ENCODE peak calls at places on chromosomes 16 and 17, in six cellular contexts. A is NB4, D is A549, M is HCT116, I is endothelial cell of umbilical vein, B is WTC11. E is an unnamed sample.

GRCh38 chr17:81608082-81608481 is 28.8 kb downstream of the NPLOC4 start:
- DNase-seq in I (no peak), B (no peak), D (no peak), M (no peak), A (no peak), E (no peak)

GRCh38 chr17:63066158-63066808 is 100.2 kb downstream of the TANC2 start:
- DNase-seq in M (no peak), B (no peak), A (peak), I (no peak), D (no peak), E (no peak)

GRCh38 chr17:5837055-5837491 is 233.1 kb upstream of the WSCD1 start:
- DNase-seq in D (peak), B (no peak), M (peak), A (no peak), I (peak), E (no peak)

GRCh38 chr16:55645986-55646385 is 9.8 kb upstream of the SLC6A2 start:
- DNase-seq in D (no peak), B (no peak), A (no peak), M (no peak), I (no peak), E (no peak)

GRCh38 chr17:80264048-80264792 is 3.6 kb downstream of the RNF213 start:
- DNase-seq in A (peak), D (no peak), B (no peak), M (no peak), I (no peak), E (no peak)

GRCh38 chr17:1999557-2000251 is 25.4 kb downstream of the RTN4RL1 start:
- DNase-seq in I (peak), M (no peak), D (peak), B (peak), A (no peak), E (no peak)

GRCh38 chr17:40832840-40833239 is 10.4 kb upstream of the KRT10 start:
- DNase-seq in D (no peak), I (no peak), A (no peak), B (no peak), M (no peak), E (no peak)

GRCh38 chr17:41586863-41587495 is at the start of gene KRT14:
- DNase-seq in I (no peak), M (no peak), D (no peak), A (no peak), B (no peak), E (no peak)

GRCh38 chr16:12724216-12724615 is 79.5 kb downstream of the CPPED1 start:
- DNase-seq in A (no peak), D (no peak), I (no peak), B (no peak), M (no peak), E (no peak)

GRCh38 chr17:55520402-55520801 is 9.2 kb upstream of the SMIM36 start:
- DNase-seq in M (no peak), A (no peak), I (no peak), B (no peak), D (no peak), E (no peak)

GRCh38 chr16:83404261-83404660 is 403.5 kb upstream of the HSBP1 start:
- DNase-seq in B (no peak), I (no peak), D (no peak), M (no peak), A (no peak), E (no peak)

GRCh38 chr16:65833171-65833871 is 533.2 kb upstream of the CDH5 start:
- DNase-seq in A (no peak), D (no peak), I (no peak), B (no peak), M (no peak), E (no peak)

GRCh38 chr16:81586976-81587625 is 142.5 kb downstream of the CMIP start:
- DNase-seq in A (no peak), I (no peak), M (no peak), B (no peak), D (no peak), E (no peak)

GRCh38 chr17:76481091-76481655 is 13.8 kb downstream of the AANAT start:
- DNase-seq in M (no peak), D (no peak), I (no peak), A (peak), B (no peak), E (peak)

GRCh38 chr16:1771072-1771863 is at the start of gene NME3:
- DNase-seq in M (no peak), D (peak), A (peak), B (peak), I (peak), E (no peak)

GRCh38 chr16:66175580-66175979 is 190.9 kb upstream of the CDH5 start:
- DNase-seq in A (peak), I (no peak), D (no peak), B (no peak), M (no peak), E (no peak)

GRCh38 chr17:62761884-62762283 is 46.2 kb downstream of the MARCHF10 start:
- DNase-seq in A (no peak), D (no peak), M (no peak), B (peak), I (no peak), E (no peak)

GRCh38 chr17:74547736-74548135 is 1.8 kb upstream of the CD300C start:
- DNase-seq in B (no peak), A (peak), M (no peak), D (peak), I (no peak), E (no peak)

GRCh38 chr16:76653390-76654026 is 376.3 kb downstream of the CNTNAP4 start:
- DNase-seq in B (no peak), D (peak), M (no peak), A (peak), I (peak), E (peak)

GRCh38 chr17:77677210-77677609 is 281.3 kb upstream of the TNRC6C start:
- DNase-seq in M (no peak), I (no peak), A (no peak), B (no peak), D (no peak), E (no peak)

GRCh38 chr17:77675411-77675810 is 283.1 kb upstream of the TNRC6C start:
- DNase-seq in I (no peak), M (no peak), A (no peak), B (no peak), D (no peak), E (no peak)

GRCh38 chr17:77674358-77674757 is 284.1 kb upstream of the TNRC6C start:
- DNase-seq in A (no peak), B (no peak), I (no peak), M (no peak), D (no peak), E (no peak)

GRCh38 chr17:77677637-77678036 is 280.9 kb upstream of the TNRC6C start:
- DNase-seq in A (no peak), D (no peak), I (no peak), B (no peak), M (no peak), E (no peak)

DNA sequence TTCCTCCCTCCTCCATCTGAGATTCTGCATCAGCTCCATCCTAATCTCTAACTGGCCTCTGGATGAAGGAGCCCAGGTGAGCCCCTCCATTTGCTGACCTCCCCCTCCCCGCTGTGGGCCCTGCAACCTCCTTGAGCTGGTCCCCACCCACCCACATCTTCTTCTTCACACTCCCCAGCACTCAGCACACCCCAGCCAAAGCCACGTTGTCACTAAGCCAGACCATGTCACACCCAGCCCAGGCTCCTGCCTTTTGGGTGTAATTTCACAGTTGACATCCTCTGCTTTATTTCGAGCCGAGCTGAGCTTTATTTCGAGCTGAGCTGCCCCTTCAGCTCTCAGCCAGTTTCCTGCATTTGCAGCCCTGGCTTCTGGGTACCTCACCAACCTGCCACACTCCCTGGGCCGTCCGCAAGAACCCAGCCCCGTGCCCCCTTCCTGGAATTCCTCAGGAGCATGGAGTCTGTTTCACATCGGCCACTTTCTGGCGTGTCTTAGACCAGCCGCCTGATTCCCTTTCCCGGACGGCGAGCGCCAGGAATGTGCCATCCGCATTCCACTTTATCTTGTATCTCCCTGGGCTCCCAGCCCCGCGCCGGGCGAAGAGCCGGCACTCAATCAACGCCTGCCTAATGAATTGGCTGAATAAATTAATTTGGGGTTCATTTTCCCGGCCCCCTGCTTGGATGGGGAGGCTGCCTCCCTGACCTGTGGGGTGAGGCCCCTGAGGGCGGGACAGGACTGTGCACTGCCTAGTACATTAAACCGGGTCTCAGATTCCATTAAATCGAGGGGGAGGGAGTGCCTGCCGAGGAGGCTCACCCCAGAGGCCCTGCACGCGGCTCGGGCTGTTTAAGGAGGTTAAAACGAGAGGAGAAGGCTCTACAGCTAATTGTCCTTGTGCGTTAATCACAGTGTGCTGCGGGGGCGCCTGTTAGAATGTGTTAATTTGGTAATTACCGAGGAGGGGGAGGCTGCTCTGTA is 282.4 kb upstream of the TNRC6C start:
- DNase-seq in D (no peak), I (no peak), M (no peak), A (no peak), B (no peak), E (no peak)
- TF ChIP-seq MAX in D (no peak), I (no peak), M (no peak), A (no peak), B (no peak), E (no peak)

GRCh38 chr16:86996081-86996480 is 321.1 kb downstream of the C16orf95 start:
- DNase-seq in D (no peak), I (no peak), B (no peak), M (no peak), A (no peak), E (no peak)
- TF ChIP-seq MAX in D (no peak), I (no peak), B (no peak), M (no peak), A (no peak), E (no peak)

DNA sequence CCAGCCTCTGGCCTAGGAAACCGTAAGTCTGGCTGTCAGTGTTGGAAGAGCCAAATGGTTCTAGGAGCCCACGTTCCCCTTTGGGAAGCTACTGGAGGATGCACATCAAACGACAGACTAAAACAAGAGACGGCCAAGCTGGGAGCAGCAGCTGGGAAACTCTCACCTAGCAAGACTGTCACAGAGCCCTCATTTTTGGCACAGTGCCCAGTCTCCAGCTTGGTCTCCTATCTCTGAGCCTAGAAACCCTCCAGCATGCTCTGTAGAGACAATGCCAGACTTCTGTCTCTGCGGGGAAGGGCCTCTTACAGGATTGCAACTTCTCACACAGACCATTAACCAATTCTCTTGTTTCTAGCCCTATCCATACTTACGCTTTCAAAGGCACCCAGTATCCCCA is 23.5 kb downstream of the GTF3C1 start:
- DNase-seq in M (no peak), B (no peak), A (no peak), I (no peak), D (peak), E (no peak)
- TF ChIP-seq MAX in M (no peak), B (no peak), A (no peak), I (no peak), D (no peak), E (no peak)

GRCh38 chr17:36867716-36868115 is 69.6 kb upstream of the LHX1 start:
- DNase-seq in D (no peak), I (no peak), M (no peak), B (no peak), A (no peak), E (no peak)
- TF ChIP-seq MAX in D (no peak), I (no peak), M (no peak), B (no peak), A (no peak), E (no peak)

GRCh38 chr17:61410555-61411089 is 11.0 kb downstream of the TBX2 start:
- DNase-seq in M (no peak), B (peak), A (peak), D (peak), I (peak), E (no peak)

GRCh38 chr17:61412860-61413653 is 13.4 kb downstream of the TBX2 start:
- DNase-seq in D (peak), B (no peak), I (no peak), M (no peak), A (no peak), E (no peak)

GRCh38 chr17:61411944-61412859 is 12.6 kb downstream of the TBX2 start:
- DNase-seq in M (peak), A (peak), B (peak), I (peak), D (peak), E (peak)

GRCh38 chr17:61410100-61410551 is 10.5 kb downstream of the TBX2 start:
- DNase-seq in M (no peak), I (no peak), A (no peak), B (no peak), D (no peak), E (no peak)

GRCh38 chr17:61411114-61411943 is 11.7 kb downstream of the TBX2 start:
- DNase-seq in B (peak), M (no peak), I (peak), D (peak), A (peak), E (no peak)
- TF ChIP-seq MAX in B (no peak), M (no peak), I (no peak), D (no peak), A (no peak), E (no peak)

DNA sequence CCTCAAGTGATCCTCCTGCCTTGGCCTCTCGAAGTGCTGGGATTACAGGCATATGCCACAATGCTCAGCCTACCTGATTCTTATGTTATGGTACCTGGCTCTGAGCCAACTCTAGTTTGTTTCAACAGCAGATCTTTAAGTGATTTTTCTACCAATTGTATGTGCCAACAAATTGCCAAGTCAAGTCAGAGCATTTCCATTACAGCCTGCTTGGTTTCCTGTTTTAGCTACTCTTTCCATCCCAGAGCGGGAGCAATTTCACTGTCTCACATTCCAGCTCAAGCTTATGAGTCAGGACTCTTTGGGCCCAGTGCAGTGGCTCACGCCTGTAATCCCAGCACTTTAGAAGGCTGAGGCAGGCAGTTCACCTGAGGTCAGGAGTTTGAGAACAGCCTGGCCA is 30.8 kb upstream of the RBBP6 start:
- DNase-seq in B (no peak), D (no peak), M (no peak), A (no peak), I (peak), E (no peak)
- TF ChIP-seq MAX in B (no peak), D (no peak), M (no peak), A (no peak), I (no peak), E (no peak)

GRCh38 chr17:31672161-31672819 is 186.8 kb downstream of the COPRS start:
- DNase-seq in A (no peak), B (no peak), D (no peak), I (no peak), M (no peak), E (no peak)
- TF ChIP-seq MAX in A (no peak), B (no peak), D (no peak), I (no peak), M (no peak), E (no peak)

GRCh38 chr16:57619606-57620315 is 8.7 kb upstream of the ADGRG1 start:
- DNase-seq in M (no peak), I (no peak), D (no peak), A (no peak), B (peak), E (no peak)
- TF ChIP-seq MAX in M (no peak), I (no peak), D (no peak), A (no peak), B (no peak), E (no peak)

E was measured in GM12878.